ENCODE peak calls at places on chromosomes 5 and 9, in four cellular contexts. M is GM13977; Z is activated CD8-positive, alpha-beta memory T cell treated with anti-CD3 and anti-CD28 coated beads, Interleukin-2, amount 50 U/mL, for 4 hours; J is activated CD4-positive, alpha-beta T cell treated with anti-CD3 and anti-CD28 coated beads, Interleukin-2, amount 10 ng/mL, durations not matched to agents 7 days and 5 days. Q is an unnamed sample.

GRCh38 chr5:95162231-95162992 is 122.5 kb downstream of the MCTP1 start:
- DNase-seq in M (no peak), Z (no peak), J (no peak), Q (no peak)

GRCh38 chr5:56763711-56764466 is 51.5 kb upstream of the MAP3K1 start:
- DNase-seq in M (no peak), Z (no peak), J (no peak), Q (no peak)

GRCh38 chr5:126377444-126377843 is 45.8 kb upstream of the GRAMD2B start:
- DNase-seq in M (no peak), Z (no peak), J (no peak), Q (no peak)

GRCh38 chr5:80825780-80826460 is 134.2 kb upstream of the RASGRF2 start:
- DNase-seq in M (no peak), Z (no peak), J (no peak), Q (no peak)

GRCh38 chr9:100756217-100756616 is 178.3 kb downstream of the CAVIN4 start:
- DNase-seq in M (no peak), Z (no peak), J (no peak), Q (no peak)

GRCh38 chr9:37732086-37732744 is 21.4 kb upstream of the TRMT10B start:
- DNase-seq in M (no peak), Z (no peak), J (no peak), Q (no peak)

GRCh38 chr5:122053181-122054109 is 24.6 kb downstream of the LOX start:
- DNase-seq in M (no peak), Z (no peak), J (no peak), Q (no peak)

GRCh38 chr9:98457696-98458370 is 202.4 kb upstream of the TBC1D2 start:
- DNase-seq in M (no peak), Z (no peak), J (no peak), Q (no peak)

GRCh38 chr5:176890455-176891330 is 8.5 kb downstream of the HK3 start:
- DNase-seq in M (peak; percentile 4), Z (no peak), J (no peak), Q (no peak)

GRCh38 chr9:2142212-2142611 is 127.1 kb downstream of the SMARCA2 start:
- DNase-seq in M (no peak), Z (no peak), J (no peak), Q (no peak)

GRCh38 chr5:36270175-36270574 is 28.4 kb upstream of the NADK2 start:
- DNase-seq in M (no peak), Z (no peak), J (no peak), Q (no peak)

GRCh38 chr5:15601274-15601673 is 101.3 kb downstream of the FBXL7 start:
- DNase-seq in M (no peak), Z (no peak), J (no peak), Q (no peak)

GRCh38 chr9:125486576-125486975 is 220.4 kb downstream of the MAPKAP1 start:
- DNase-seq in M (no peak), Z (no peak), J (no peak), Q (no peak)

GRCh38 chr9:21801683-21802417 is 586 bp upstream of the MTAP start:
- DNase-seq in M (peak; percentile 22), Z (no peak), J (no peak), Q (peak; percentile 49)

GRCh38 chr9:38416461-38416860 is 7.8 kb downstream of the IGFBPL1 start:
- DNase-seq in M (no peak), Z (no peak), J (no peak), Q (no peak)

GRCh38 chr9:114433720-114434255 is 46.0 kb upstream of the AKNA start:
- DNase-seq in M (no peak), Z (no peak), J (peak; percentile 49), Q (peak; percentile 27)

GRCh38 chr5:72295539-72295938 is 24.5 kb downstream of the MRPS27 start:
- DNase-seq in M (no peak), Z (no peak), J (no peak), Q (no peak)

GRCh38 chr9:131398204-131398603 is 4.3 kb downstream of the PRRC2B start:
- DNase-seq in M (no peak), Z (peak; percentile 38), J (peak; percentile 86), Q (peak; percentile 92)

GRCh38 chr5:172235132-172235780 is 41.3 kb downstream of the EFCAB9 start:
- DNase-seq in M (no peak), Z (no peak), J (no peak), Q (peak; percentile 79)

GRCh38 chr9:91033802-91034201 is 232.2 kb downstream of the SYK start:
- DNase-seq in M (peak; percentile 40), Z (peak; percentile 71), J (peak; percentile 72), Q (peak; percentile 74)

GRCh38 chr9:10649076-10649475 is 36.3 kb upstream of the PTPRD start:
- DNase-seq in M (no peak), Z (no peak), J (no peak), Q (no peak)

GRCh38 chr9:38708759-38709158 is 11.2 kb downstream of the FAM240B start:
- DNase-seq in M (no peak), Z (no peak), J (no peak), Q (no peak)

GRCh38 chr5:125058185-125058826 is 311.9 kb upstream of the ZNF608 start:
- DNase-seq in M (no peak), Z (no peak), J (no peak), Q (no peak)

GRCh38 chr9:75890541-75891276 is at the start of gene PCSK5:
- DNase-seq in M (peak; percentile 77), Z (peak; percentile 83), J (peak; percentile 91), Q (peak; percentile 53)